ENCODE peak calls at places on chromosome 19, in six cellular contexts. One of them, this sample, is unnamed.

GRCh38 chr19:4647676-4648644 is 8.6 kb downstream of the TNFAIP8L1 start:
- DNase-seq in GM23338: peak; percentile 63
- DNase-seq in endothelial cell: peak; percentile 79
- DNase-seq in heart right ventricle: peak; percentile 74
- DNase-seq in mammary epithelial cell: no peak
- DNase-seq in right lobe of liver: peak; percentile 74
- DNase-seq in this sample: no peak

GRCh38 chr19:6464070-6464873 is at the start of gene CRB3:
- DNase-seq in GM23338: peak; percentile 99
- DNase-seq in endothelial cell: no peak
- DNase-seq in heart right ventricle: no peak
- DNase-seq in mammary epithelial cell: peak; percentile 72
- DNase-seq in right lobe of liver: peak; percentile 83
- DNase-seq in this sample: peak; percentile 33

GRCh38 chr19:29273000-29273691 is 60.2 kb upstream of the UQCRFS1 start:
- DNase-seq in GM23338: no peak
- DNase-seq in endothelial cell: no peak
- DNase-seq in heart right ventricle: no peak
- DNase-seq in mammary epithelial cell: no peak
- DNase-seq in right lobe of liver: no peak
- DNase-seq in this sample: no peak

GRCh38 chr19:35341565-35342225 is 6.0 kb upstream of the FFAR1 start:
- DNase-seq in GM23338: no peak
- DNase-seq in endothelial cell: no peak
- DNase-seq in heart right ventricle: no peak
- DNase-seq in mammary epithelial cell: no peak
- DNase-seq in right lobe of liver: no peak
- DNase-seq in this sample: no peak

GRCh38 chr19:2653717-2654584 is 48.5 kb downstream of the GNG7 start:
- DNase-seq in GM23338: peak; percentile 77
- DNase-seq in endothelial cell: no peak
- DNase-seq in heart right ventricle: no peak
- DNase-seq in mammary epithelial cell: no peak
- DNase-seq in right lobe of liver: no peak
- DNase-seq in this sample: no peak

GRCh38 chr19:1592755-1593628 is at the start of gene MBD3:
- DNase-seq in GM23338: peak; percentile 97
- DNase-seq in endothelial cell: peak; percentile 95
- DNase-seq in heart right ventricle: peak; percentile 94
- DNase-seq in mammary epithelial cell: peak; percentile 91
- DNase-seq in right lobe of liver: peak; percentile 96
- DNase-seq in this sample: peak; percentile 88

GRCh38 chr19:10863107-10863700 is 8.1 kb upstream of the CARM1 start:
- DNase-seq in GM23338: no peak
- DNase-seq in endothelial cell: no peak
- DNase-seq in heart right ventricle: no peak
- DNase-seq in mammary epithelial cell: no peak
- DNase-seq in right lobe of liver: no peak
- DNase-seq in this sample: no peak

GRCh38 chr19:33293255-33294057 is 8.9 kb downstream of the CEBPA start:
- DNase-seq in GM23338: no peak
- DNase-seq in endothelial cell: no peak
- DNase-seq in heart right ventricle: no peak
- DNase-seq in mammary epithelial cell: peak; percentile 78
- DNase-seq in right lobe of liver: peak; percentile 46
- DNase-seq in this sample: no peak

GRCh38 chr19:36009220-36009619 is 607 bp upstream of the SYNE4 start:
- DNase-seq in GM23338: peak; percentile 82
- DNase-seq in endothelial cell: peak; percentile 68
- DNase-seq in heart right ventricle: peak; percentile 76
- DNase-seq in mammary epithelial cell: no peak
- DNase-seq in right lobe of liver: peak; percentile 75
- DNase-seq in this sample: peak; percentile 64

GRCh38 chr19:10294368-10294697 is 4.6 kb downstream of the ICAM5 start:
- DNase-seq in GM23338: peak; percentile 56
- DNase-seq in endothelial cell: peak; percentile 50
- DNase-seq in heart right ventricle: no peak
- DNase-seq in mammary epithelial cell: no peak
- DNase-seq in right lobe of liver: no peak
- DNase-seq in this sample: no peak

GRCh38 chr19:32879741-32880140 is 10.2 kb upstream of the SLC7A9 start:
- DNase-seq in GM23338: no peak
- DNase-seq in endothelial cell: no peak
- DNase-seq in heart right ventricle: no peak
- DNase-seq in mammary epithelial cell: no peak
- DNase-seq in right lobe of liver: no peak
- DNase-seq in this sample: no peak

GRCh38 chr19:11268783-11269267 is 6.5 kb upstream of the DOCK6 start:
- DNase-seq in GM23338: no peak
- DNase-seq in endothelial cell: peak; percentile 77
- DNase-seq in heart right ventricle: peak; percentile 76
- DNase-seq in mammary epithelial cell: peak; percentile 80
- DNase-seq in right lobe of liver: peak; percentile 74
- DNase-seq in this sample: no peak

DNA sequence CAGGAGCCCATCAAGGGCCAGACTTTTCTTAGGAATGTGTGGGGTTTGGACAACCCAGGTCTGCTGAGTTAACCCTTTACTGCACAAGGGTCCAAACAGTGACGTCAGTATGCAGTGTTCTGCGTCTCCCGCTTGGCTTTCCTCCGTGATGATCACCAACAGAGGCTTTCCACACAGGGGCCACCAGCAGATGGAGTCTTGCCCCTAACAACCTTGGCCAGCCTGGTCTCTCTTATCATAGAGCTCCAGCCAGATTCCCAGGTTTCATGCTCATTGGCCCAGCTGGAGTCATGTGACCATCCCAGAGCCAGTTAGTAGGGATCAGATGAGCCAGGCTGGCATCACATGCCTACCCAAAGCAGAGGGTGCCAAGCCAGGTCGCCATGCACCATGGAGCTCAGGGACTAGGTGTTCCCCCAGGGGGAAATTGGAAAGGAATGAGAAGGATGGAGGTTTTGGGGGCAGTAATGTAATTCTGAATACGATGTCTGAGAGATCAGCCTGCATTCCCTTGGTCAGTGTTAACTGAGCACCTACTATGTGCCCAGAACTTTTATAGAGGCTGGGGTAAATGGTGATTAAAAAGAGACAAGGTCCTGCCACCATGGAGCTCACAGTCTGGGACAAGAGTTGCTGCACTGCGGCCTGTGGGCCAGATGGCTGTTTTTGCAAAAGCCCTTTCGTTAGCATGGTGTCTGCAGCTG is 61.2 kb downstream of the MYH14 start:
- DNase-seq in GM23338: peak; percentile 42
- DNase-seq in endothelial cell: no peak
- DNase-seq in heart right ventricle: no peak
- DNase-seq in mammary epithelial cell: no peak
- DNase-seq in right lobe of liver: no peak
- DNase-seq in this sample: no peak
- TF ChIP-seq CTCF in GM23338: no peak
- TF ChIP-seq CTCF in endothelial cell: no peak
- TF ChIP-seq CTCF in heart right ventricle: no peak
- TF ChIP-seq CTCF in mammary epithelial cell: no peak
- TF ChIP-seq CTCF in right lobe of liver: no peak
- TF ChIP-seq CTCF in this sample: no peak

GRCh38 chr19:57803265-57803593 is 11.5 kb downstream of the ZNF552 start:
- DNase-seq in GM23338: peak; percentile 70
- DNase-seq in endothelial cell: no peak
- DNase-seq in heart right ventricle: no peak
- DNase-seq in mammary epithelial cell: no peak
- DNase-seq in right lobe of liver: no peak
- DNase-seq in this sample: no peak
- TF ChIP-seq CTCF in GM23338: no peak
- TF ChIP-seq CTCF in endothelial cell: no peak
- TF ChIP-seq CTCF in heart right ventricle: no peak
- TF ChIP-seq CTCF in mammary epithelial cell: no peak
- TF ChIP-seq CTCF in right lobe of liver: no peak
- TF ChIP-seq CTCF in this sample: no peak

GRCh38 chr19:47797996-47798903 is 6.1 kb downstream of the TPRX1 start:
- DNase-seq in GM23338: no peak
- DNase-seq in endothelial cell: no peak
- DNase-seq in heart right ventricle: no peak
- DNase-seq in mammary epithelial cell: no peak
- DNase-seq in right lobe of liver: no peak
- DNase-seq in this sample: no peak
- TF ChIP-seq CTCF in GM23338: no peak
- TF ChIP-seq CTCF in endothelial cell: no peak
- TF ChIP-seq CTCF in heart right ventricle: no peak
- TF ChIP-seq CTCF in mammary epithelial cell: no peak
- TF ChIP-seq CTCF in right lobe of liver: no peak
- TF ChIP-seq CTCF in this sample: no peak

GRCh38 chr19:19300613-19301012 is 19.7 kb downstream of the SUGP1 start:
- DNase-seq in GM23338: no peak
- DNase-seq in endothelial cell: no peak
- DNase-seq in heart right ventricle: no peak
- DNase-seq in mammary epithelial cell: no peak
- DNase-seq in right lobe of liver: no peak
- DNase-seq in this sample: no peak
- TF ChIP-seq CTCF in GM23338: no peak
- TF ChIP-seq CTCF in endothelial cell: no peak
- TF ChIP-seq CTCF in heart right ventricle: no peak
- TF ChIP-seq CTCF in mammary epithelial cell: no peak
- TF ChIP-seq CTCF in right lobe of liver: no peak
- TF ChIP-seq CTCF in this sample: no peak

GRCh38 chr19:23686622-23687423 is at the start of gene ZNF675:
- DNase-seq in GM23338: peak; percentile 97
- DNase-seq in endothelial cell: peak; percentile 84
- DNase-seq in heart right ventricle: peak; percentile 93
- DNase-seq in mammary epithelial cell: peak; percentile 90
- DNase-seq in right lobe of liver: peak; percentile 89
- DNase-seq in this sample: peak; percentile 95
- TF ChIP-seq CTCF in GM23338: no peak
- TF ChIP-seq CTCF in endothelial cell: no peak
- TF ChIP-seq CTCF in heart right ventricle: no peak
- TF ChIP-seq CTCF in mammary epithelial cell: no peak
- TF ChIP-seq CTCF in right lobe of liver: no peak
- TF ChIP-seq CTCF in this sample: no peak

GRCh38 chr19:56953411-56953810 is 112.9 kb upstream of the PEG3 start:
- DNase-seq in GM23338: no peak
- DNase-seq in endothelial cell: no peak
- DNase-seq in heart right ventricle: no peak
- DNase-seq in mammary epithelial cell: no peak
- DNase-seq in right lobe of liver: no peak
- DNase-seq in this sample: no peak

GRCh38 chr19:56959211-56959610 is 118.7 kb upstream of the PEG3 start:
- DNase-seq in GM23338: no peak
- DNase-seq in endothelial cell: no peak
- DNase-seq in heart right ventricle: no peak
- DNase-seq in mammary epithelial cell: no peak
- DNase-seq in right lobe of liver: no peak
- DNase-seq in this sample: no peak

GRCh38 chr19:56958428-56958827 is 117.9 kb upstream of the PEG3 start:
- DNase-seq in GM23338: no peak
- DNase-seq in endothelial cell: no peak
- DNase-seq in heart right ventricle: no peak
- DNase-seq in mammary epithelial cell: no peak
- DNase-seq in right lobe of liver: no peak
- DNase-seq in this sample: no peak

GRCh38 chr19:56956503-56957226 is 116.1 kb upstream of the PEG3 start:
- DNase-seq in GM23338: no peak
- DNase-seq in endothelial cell: no peak
- DNase-seq in heart right ventricle: no peak
- DNase-seq in mammary epithelial cell: no peak
- DNase-seq in right lobe of liver: no peak
- DNase-seq in this sample: no peak

DNA sequence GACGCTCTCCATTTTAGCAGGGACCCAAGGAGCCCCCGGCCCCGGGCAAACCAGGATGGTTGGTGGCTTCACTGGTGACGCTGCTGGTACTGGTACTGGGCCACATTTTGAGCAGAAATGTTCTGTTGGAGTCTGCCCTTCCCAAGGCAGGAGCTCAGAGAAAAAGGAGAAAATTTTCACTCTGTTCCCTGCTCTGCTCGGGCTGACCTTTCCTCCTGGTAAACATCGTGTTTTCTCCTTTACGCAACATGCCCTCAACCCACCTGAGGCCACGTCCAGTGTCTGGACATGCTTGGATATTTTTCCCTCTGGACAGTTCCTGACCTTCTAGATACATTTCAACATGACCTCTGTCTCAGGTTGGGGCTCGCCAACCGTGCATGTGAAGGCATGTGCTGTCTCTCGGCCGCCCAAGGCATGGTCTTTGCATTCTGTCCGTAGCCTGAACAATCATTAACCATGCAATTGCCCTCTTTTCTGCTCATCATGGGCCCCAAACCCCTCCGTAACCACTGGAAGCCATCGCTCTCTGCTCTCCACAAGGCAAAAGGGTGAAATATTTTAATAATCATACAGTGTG is 115.2 kb upstream of the PEG3 start:
- DNase-seq in GM23338: no peak
- DNase-seq in endothelial cell: no peak
- DNase-seq in heart right ventricle: no peak
- DNase-seq in mammary epithelial cell: no peak
- DNase-seq in right lobe of liver: no peak
- DNase-seq in this sample: no peak
- TF ChIP-seq CTCF in GM23338: no peak
- TF ChIP-seq CTCF in endothelial cell: no peak
- TF ChIP-seq CTCF in heart right ventricle: no peak
- TF ChIP-seq CTCF in mammary epithelial cell: no peak
- TF ChIP-seq CTCF in right lobe of liver: no peak
- TF ChIP-seq CTCF in this sample: no peak

DNA sequence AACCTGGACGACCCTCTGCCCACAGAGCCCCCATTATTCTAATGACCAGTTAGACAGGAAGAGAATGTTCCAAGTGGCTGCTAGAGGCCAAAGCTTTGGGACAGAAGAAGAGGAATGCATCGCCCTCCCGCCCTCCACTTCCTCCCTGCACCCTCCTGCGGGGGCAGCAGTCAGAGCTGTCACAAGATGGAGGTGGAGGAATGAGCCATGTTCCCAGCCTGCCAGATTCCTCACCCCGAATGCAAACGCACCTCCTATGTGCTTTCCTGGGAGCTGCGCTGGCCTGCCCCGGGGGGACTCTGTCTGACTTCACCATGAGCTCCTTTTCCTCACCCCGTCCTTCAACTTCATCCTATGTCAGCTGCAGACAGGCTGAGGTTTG is 1.7 kb downstream of the YJEFN3 start:
- DNase-seq in GM23338: peak; percentile 71
- DNase-seq in endothelial cell: no peak
- DNase-seq in heart right ventricle: no peak
- DNase-seq in mammary epithelial cell: no peak
- DNase-seq in right lobe of liver: no peak
- DNase-seq in this sample: no peak
- TF ChIP-seq CTCF in GM23338: no peak
- TF ChIP-seq CTCF in endothelial cell: no peak
- TF ChIP-seq CTCF in heart right ventricle: no peak
- TF ChIP-seq CTCF in mammary epithelial cell: no peak
- TF ChIP-seq CTCF in right lobe of liver: no peak
- TF ChIP-seq CTCF in this sample: no peak

This sample was measured in activated CD8-positive, alpha-beta T cell treated with anti-CD3 and anti-CD28 coated beads for 36 hours.